ENCODE peak calls at places on chromosomes 3 and 15, in ten cellular contexts. O, U, Q, X, A, L, W, S, M and H are unnamed samples.
A peak's percentile ranks its signal among the peaks of the same experiment; 100 is the strongest.

GRCh38 chr3:196868297-196868661 is 559 bp downstream of the SENP5 start:
- DNase-seq in O (peak; percentile 19), U (no peak), Q (peak; percentile 50), X (no peak), A (no peak), L (peak; percentile 27), W (no peak), S (no peak), M (peak; percentile 31), H (no peak)

GRCh38 chr3:65758871-65759598 is 279.7 kb downstream of the MAGI1 start:
- DNase-seq in O (no peak), U (no peak), Q (no peak), X (no peak), A (no peak), L (no peak), W (no peak), S (no peak), M (no peak), H (no peak)

GRCh38 chr3:70056081-70056480 is 56.5 kb downstream of the SAMMSON start:
- DNase-seq in O (no peak), U (no peak), Q (no peak), X (no peak), A (no peak), L (no peak), W (no peak), S (no peak), M (no peak), H (no peak)

GRCh38 chr3:38334142-38334541 is 12.4 kb upstream of the XYLB start:
- DNase-seq in O (no peak), U (no peak), Q (no peak), X (no peak), A (no peak), L (no peak), W (no peak), S (no peak), M (no peak), H (no peak)

GRCh38 chr3:101248786-101249185 is 71.6 kb downstream of the IMPG2 start:
- DNase-seq in O (no peak), U (no peak), Q (no peak), X (no peak), A (no peak), L (no peak), W (no peak), S (no peak), M (no peak), H (no peak)

GRCh38 chr3:176916777-176917176 is 280.5 kb downstream of the TBL1XR1 start:
- DNase-seq in O (peak; percentile 42), U (no peak), Q (no peak), X (no peak), A (no peak), L (no peak), W (no peak), S (no peak), M (no peak), H (no peak)

GRCh38 chr15:29115093-29115991 is 154.3 kb downstream of the NSMCE3 start:
- DNase-seq in O (no peak), U (no peak), Q (no peak), X (no peak), A (no peak), L (no peak), W (no peak), S (no peak), M (no peak), H (no peak)

GRCh38 chr3:126537730-126538281 is 13.9 kb downstream of the CHST13 start:
- DNase-seq in O (no peak), U (no peak), Q (peak; percentile 88), X (no peak), A (peak; percentile 0), L (peak; percentile 42), W (no peak), S (no peak), M (no peak), H (peak; percentile 52)

GRCh38 chr3:66989241-66989640 is 8.9 kb upstream of the KBTBD8 start:
- DNase-seq in O (no peak), U (no peak), Q (no peak), X (no peak), A (no peak), L (no peak), W (no peak), S (no peak), M (no peak), H (no peak)

GRCh38 chr15:51266548-51266947 is 71.8 kb downstream of the CYP19A1 start:
- DNase-seq in O (no peak), U (no peak), Q (no peak), X (no peak), A (no peak), L (no peak), W (no peak), S (no peak), M (no peak), H (no peak)

GRCh38 chr3:98954806-98955205 is 53.3 kb upstream of the DCBLD2 start:
- DNase-seq in O (no peak), U (no peak), Q (no peak), X (no peak), A (no peak), L (no peak), W (no peak), S (no peak), M (no peak), H (no peak)

GRCh38 chr15:83653639-83654378 is at the start of gene ADAMTSL3:
- DNase-seq in O (peak; percentile 87), U (no peak), Q (peak; percentile 89), X (peak; percentile 49), A (no peak), L (peak; percentile 45), W (no peak), S (no peak), M (peak; percentile 67), H (peak; percentile 66)

GRCh38 chr3:30720586-30721313 is 114.3 kb downstream of the TGFBR2 start:
- DNase-seq in O (no peak), U (no peak), Q (no peak), X (peak; percentile 92), A (no peak), L (no peak), W (no peak), S (no peak), M (no peak), H (no peak)

GRCh38 chr3:123803521-123803920 is 80.6 kb downstream of the MYLK start:
- DNase-seq in O (no peak), U (no peak), Q (no peak), X (no peak), A (no peak), L (no peak), W (no peak), S (no peak), M (no peak), H (no peak)

GRCh38 chr15:91988071-91988470 is 134.6 kb downstream of the SLCO3A1 start:
- DNase-seq in O (no peak), U (no peak), Q (peak; percentile 66), X (no peak), A (no peak), L (no peak), W (no peak), S (no peak), M (no peak), H (no peak)

GRCh38 chr3:94645790-94646189 is 582.9 kb downstream of the NSUN3 start:
- DNase-seq in O (no peak), U (no peak), Q (no peak), X (no peak), A (no peak), L (no peak), W (no peak), S (no peak), M (no peak), H (no peak)

GRCh38 chr3:72548992-72549391 is 299.3 kb downstream of the SHQ1 start:
- DNase-seq in O (no peak), U (no peak), Q (no peak), X (no peak), A (no peak), L (no peak), W (no peak), S (no peak), M (no peak), H (no peak)
- H3K4me3 ChIP-seq in O (no peak overlapping the region), U (no peak overlapping the region), Q (no peak overlapping the region), X (no peak overlapping the region), A (no peak overlapping the region), L (no peak overlapping the region), W (no peak overlapping the region), S (no peak overlapping the region), M (no peak overlapping the region), H (no peak overlapping the region)

GRCh38 chr15:41893422-41894250 is at the start of gene SPTBN5:
- DNase-seq in O (no peak), U (no peak), Q (no peak), X (no peak), A (no peak), L (no peak), W (no peak), S (no peak), M (no peak), H (no peak)

GRCh38 chr15:41894251-41894790 is 468 bp upstream of the SPTBN5 start:
- DNase-seq in O (no peak), U (no peak), Q (no peak), X (no peak), A (no peak), L (no peak), W (no peak), S (no peak), M (no peak), H (no peak)

GRCh38 chr15:41895491-41895890 is 1.6 kb upstream of the SPTBN5 start:
- DNase-seq in O (no peak), U (no peak), Q (no peak), X (no peak), A (no peak), L (no peak), W (no peak), S (no peak), M (no peak), H (no peak)

GRCh38 chr15:41895957-41896356 is 2.1 kb upstream of the SPTBN5 start:
- DNase-seq in O (no peak), U (no peak), Q (no peak), X (no peak), A (no peak), L (no peak), W (no peak), S (no peak), M (no peak), H (no peak)

GRCh38 chr15:41894791-41895463 is 1.1 kb upstream of the SPTBN5 start:
- DNase-seq in O (peak; percentile 82), U (no peak), Q (no peak), X (peak; percentile 13), A (peak; percentile 24), L (peak; percentile 88), W (peak; percentile 11), S (peak; percentile 22), M (peak; percentile 84), H (peak; percentile 93)
- TF ChIP-seq POLR2A in O (no peak), U (no peak), Q (no peak), X (no peak), A (no peak), L (no peak), W (no peak), S (no peak), M (no peak), H (no peak)

GRCh38 chr3:71083726-71084131 is 499.8 kb downstream of the FOXP1 start:
- DNase-seq in O (no peak), U (no peak), Q (peak; percentile 57), X (no peak), A (no peak), L (no peak), W (no peak), S (no peak), M (no peak), H (no peak)
- H3K4me1 ChIP-seq in O (no peaks in the 10 kb centered on the region), U (peaks cover 16% of the 10 kb centered on the region), Q (no peaks in the 10 kb centered on the region), X (peaks cover 31% of the 10 kb centered on the region), A (no peaks in the 10 kb centered on the region), L (peaks cover 8% of the 10 kb centered on the region), W (no peaks in the 10 kb centered on the region), S (no peaks in the 10 kb centered on the region), M (no peaks in the 10 kb centered on the region), H (peaks cover 17% of the 10 kb centered on the region)

GRCh38 chr3:151351216-151351615 is 21.9 kb upstream of the P2RY13 start:
- DNase-seq in O (no peak), U (no peak), Q (no peak), X (no peak), A (no peak), L (no peak), W (no peak), S (no peak), M (no peak), H (no peak)
- H3K4me3 ChIP-seq in O (no peak overlapping the region), U (no peak overlapping the region), Q (no peak overlapping the region), X (no peak overlapping the region), A (no peak overlapping the region), L (no peak overlapping the region), W (no peak overlapping the region), S (no peak overlapping the region), M (no peak overlapping the region), H (no peak overlapping the region)